ENCODE peak calls at places on chromosome 2, in five cellular contexts. One of them, this sample, is unnamed.

GRCh38 chr2:40028792-40029488 is 249.9 kb upstream of the THUMPD2 start:
- DNase-seq in lower leg skin: no peak
- DNase-seq in neural progenitor cell: no peak
- DNase-seq in vagina: no peak
- DNase-seq in WERI-Rb-1: no peak
- DNase-seq in this sample: no peak

GRCh38 chr2:10504370-10504993 is 56.4 kb upstream of the ODC1 start:
- DNase-seq in lower leg skin: peak
- DNase-seq in neural progenitor cell: no peak
- DNase-seq in vagina: peak
- DNase-seq in WERI-Rb-1: no peak
- DNase-seq in this sample: no peak

GRCh38 chr2:171308280-171309054 is 125.3 kb downstream of the METTL8 start:
- DNase-seq in lower leg skin: no peak
- DNase-seq in neural progenitor cell: no peak
- DNase-seq in vagina: no peak
- DNase-seq in WERI-Rb-1: no peak
- DNase-seq in this sample: no peak

GRCh38 chr2:136225950-136226835 is 108.2 kb upstream of the CXCR4 start:
- DNase-seq in lower leg skin: no peak
- DNase-seq in neural progenitor cell: no peak
- DNase-seq in vagina: no peak
- DNase-seq in WERI-Rb-1: no peak
- DNase-seq in this sample: peak

GRCh38 chr2:231926761-231927565 is 767 bp upstream of the NPPC start:
- DNase-seq in lower leg skin: peak
- DNase-seq in neural progenitor cell: peak
- DNase-seq in vagina: no peak
- DNase-seq in WERI-Rb-1: peak
- DNase-seq in this sample: no peak

GRCh38 chr2:20365249-20365817 is 14.7 kb upstream of the PUM2 start:
- DNase-seq in lower leg skin: no peak
- DNase-seq in neural progenitor cell: no peak
- DNase-seq in vagina: no peak
- DNase-seq in WERI-Rb-1: no peak
- DNase-seq in this sample: no peak

GRCh38 chr2:30492185-30492584 is 45.1 kb downstream of the LCLAT1 start:
- DNase-seq in lower leg skin: no peak
- DNase-seq in neural progenitor cell: no peak
- DNase-seq in vagina: no peak
- DNase-seq in WERI-Rb-1: no peak
- DNase-seq in this sample: no peak

GRCh38 chr2:3692375-3692774 is 11.0 kb upstream of the DCDC2C start:
- DNase-seq in lower leg skin: no peak
- DNase-seq in neural progenitor cell: peak
- DNase-seq in vagina: no peak
- DNase-seq in WERI-Rb-1: peak
- DNase-seq in this sample: no peak

GRCh38 chr2:54158311-54158710 is 42.9 kb downstream of the ACYP2 start:
- DNase-seq in lower leg skin: no peak
- DNase-seq in neural progenitor cell: no peak
- DNase-seq in vagina: no peak
- DNase-seq in WERI-Rb-1: no peak
- DNase-seq in this sample: no peak

GRCh38 chr2:134127496-134127895 is 126.4 kb upstream of the MGAT5 start:
- DNase-seq in lower leg skin: no peak
- DNase-seq in neural progenitor cell: no peak
- DNase-seq in vagina: no peak
- DNase-seq in WERI-Rb-1: no peak
- DNase-seq in this sample: no peak

GRCh38 chr2:233593201-233593600 is 24.2 kb upstream of the UGT1A8 start:
- DNase-seq in lower leg skin: no peak
- DNase-seq in neural progenitor cell: no peak
- DNase-seq in vagina: no peak
- DNase-seq in WERI-Rb-1: no peak
- DNase-seq in this sample: no peak

GRCh38 chr2:21317131-21317530 is 193.4 kb downstream of the TDRD15 start:
- DNase-seq in lower leg skin: no peak
- DNase-seq in neural progenitor cell: peak
- DNase-seq in vagina: no peak
- DNase-seq in WERI-Rb-1: peak
- DNase-seq in this sample: no peak

GRCh38 chr2:37020887-37021796 is 54.8 kb upstream of the STRN start:
- DNase-seq in lower leg skin: no peak
- DNase-seq in neural progenitor cell: no peak
- DNase-seq in vagina: no peak
- DNase-seq in WERI-Rb-1: no peak
- DNase-seq in this sample: no peak

GRCh38 chr2:20371656-20372055 is 21.0 kb upstream of the PUM2 start:
- DNase-seq in lower leg skin: peak
- DNase-seq in neural progenitor cell: no peak
- DNase-seq in vagina: no peak
- DNase-seq in WERI-Rb-1: no peak
- DNase-seq in this sample: no peak

GRCh38 chr2:101190753-101191516 is 39.8 kb upstream of the TBC1D8 start:
- DNase-seq in lower leg skin: no peak
- DNase-seq in neural progenitor cell: no peak
- DNase-seq in vagina: no peak
- DNase-seq in WERI-Rb-1: no peak
- DNase-seq in this sample: no peak

GRCh38 chr2:196504788-196505187 is 134.7 kb upstream of the CCDC150 start:
- DNase-seq in lower leg skin: no peak
- DNase-seq in neural progenitor cell: no peak
- DNase-seq in vagina: no peak
- DNase-seq in WERI-Rb-1: no peak
- DNase-seq in this sample: no peak

GRCh38 chr2:217186565-217187218 is 326.8 kb upstream of the TNP1 start:
- DNase-seq in lower leg skin: no peak
- DNase-seq in neural progenitor cell: no peak
- DNase-seq in vagina: no peak
- DNase-seq in WERI-Rb-1: no peak
- DNase-seq in this sample: no peak

DNA sequence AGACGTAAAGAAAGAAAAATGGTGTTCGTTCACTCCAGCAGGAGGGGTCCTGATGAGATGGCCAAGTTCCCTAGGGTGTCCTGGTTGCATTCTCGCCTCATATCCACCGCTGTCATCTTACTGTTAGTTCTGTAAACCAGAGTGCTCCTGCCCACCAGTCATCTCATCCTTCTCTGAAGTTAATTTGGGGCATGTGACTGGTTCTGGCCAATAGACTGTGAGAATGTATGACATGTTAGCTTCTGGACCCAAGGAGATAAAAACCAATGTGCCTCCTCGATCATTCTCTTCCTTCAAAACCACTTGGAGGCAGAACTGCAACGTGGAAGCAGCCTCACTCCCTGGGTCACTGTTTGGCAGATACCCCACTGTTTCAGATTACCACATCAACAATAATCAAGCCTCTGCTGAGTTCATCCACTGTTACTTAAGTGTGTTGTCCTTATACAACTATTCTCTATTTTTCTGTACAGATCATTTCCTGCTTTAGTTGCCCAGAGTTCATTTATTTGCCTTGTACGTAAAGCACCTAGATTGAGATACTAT is 759.1 kb downstream of the TSN start:
- DNase-seq in lower leg skin: no peak
- DNase-seq in neural progenitor cell: no peak
- DNase-seq in vagina: no peak
- DNase-seq in WERI-Rb-1: no peak
- DNase-seq in this sample: no peak
- TF ChIP-seq CTCF in lower leg skin: no peak
- TF ChIP-seq CTCF in neural progenitor cell: no peak
- TF ChIP-seq CTCF in vagina: no peak
- TF ChIP-seq CTCF in WERI-Rb-1: no peak
- TF ChIP-seq CTCF in this sample: no peak

DNA sequence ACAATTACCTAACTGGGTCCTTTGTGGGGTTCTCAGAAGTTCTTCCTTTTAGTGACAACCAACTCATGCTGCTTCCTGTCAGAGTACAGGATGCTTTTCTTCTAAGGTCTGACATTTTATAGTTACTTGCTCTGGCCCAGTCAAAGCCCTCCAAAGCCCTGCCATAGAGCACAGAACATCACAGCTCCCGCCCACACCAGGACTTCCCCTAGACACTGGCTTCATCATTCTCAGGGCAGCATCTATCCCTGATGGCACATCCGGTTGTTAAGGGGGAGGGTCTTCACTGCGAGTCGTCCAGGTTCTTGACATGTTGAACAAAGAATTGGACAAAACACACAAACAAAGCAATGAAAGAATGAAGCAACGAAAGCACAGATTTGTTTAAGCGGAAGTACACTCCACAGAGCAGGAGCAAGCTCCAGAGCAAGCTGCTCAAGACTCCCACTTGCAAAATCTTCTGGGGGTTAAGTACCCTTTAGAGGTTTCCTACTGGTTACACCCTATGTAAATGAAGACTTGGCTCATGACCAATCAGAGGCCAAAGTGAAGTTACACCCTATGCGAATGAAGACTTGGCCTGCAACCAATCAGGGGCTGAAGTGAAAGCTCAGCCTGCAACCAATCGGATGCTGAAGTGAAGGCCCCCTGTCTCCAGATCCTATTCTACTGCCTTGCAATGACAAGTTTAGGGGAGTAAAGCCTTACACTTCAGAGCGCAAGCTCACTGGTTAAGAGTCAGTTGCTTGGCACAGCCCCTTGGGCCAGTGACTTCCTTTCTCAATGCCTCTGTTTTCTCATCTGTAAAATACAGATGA is 79.0 kb downstream of the HDAC4 start:
- DNase-seq in lower leg skin: peak
- DNase-seq in neural progenitor cell: no peak
- DNase-seq in vagina: no peak
- DNase-seq in WERI-Rb-1: no peak
- DNase-seq in this sample: no peak
- TF ChIP-seq CTCF in lower leg skin: no peak
- TF ChIP-seq CTCF in neural progenitor cell: no peak
- TF ChIP-seq CTCF in vagina: no peak
- TF ChIP-seq CTCF in WERI-Rb-1: no peak
- TF ChIP-seq CTCF in this sample: no peak

DNA sequence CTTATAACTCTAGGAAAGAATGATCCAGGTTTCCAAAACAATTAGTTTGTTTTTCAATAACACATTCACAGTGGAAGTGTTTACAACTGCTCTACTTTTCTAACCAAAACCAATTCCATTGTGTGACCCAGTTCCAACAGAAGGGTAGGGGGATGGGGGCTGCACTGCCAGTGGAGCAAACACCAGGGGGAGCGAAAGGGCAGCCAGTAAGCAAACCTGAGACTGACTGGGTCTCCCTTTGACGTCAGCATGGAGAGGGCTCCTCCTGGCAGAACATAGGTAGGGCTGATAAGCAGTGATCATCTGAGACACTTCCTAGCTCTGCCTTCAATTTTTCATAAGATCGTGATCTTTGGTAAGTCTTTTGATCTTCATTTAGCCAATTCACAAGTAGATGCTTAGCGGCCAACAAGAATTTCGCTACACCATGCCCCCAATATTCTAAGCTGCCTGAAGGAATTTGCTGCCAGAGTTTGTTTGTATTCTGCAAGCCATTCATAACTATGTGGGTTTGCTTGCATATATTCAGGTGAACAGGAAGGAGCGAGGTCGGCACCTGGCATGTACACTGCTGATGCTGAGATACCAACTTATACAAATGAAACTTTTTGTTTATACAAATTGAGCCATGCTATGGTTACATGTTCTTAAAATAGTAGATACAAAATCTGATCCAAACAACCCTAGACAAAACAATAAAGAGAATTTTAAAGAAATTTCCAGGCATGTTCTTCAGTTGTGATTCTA is 45.9 kb downstream of the ST6GAL2 start:
- DNase-seq in lower leg skin: peak
- DNase-seq in neural progenitor cell: peak
- DNase-seq in vagina: no peak
- DNase-seq in WERI-Rb-1: peak
- DNase-seq in this sample: no peak
- TF ChIP-seq CTCF in lower leg skin: no peak
- TF ChIP-seq CTCF in neural progenitor cell: peak
- TF ChIP-seq CTCF in vagina: no peak
- TF ChIP-seq CTCF in WERI-Rb-1: peak
- TF ChIP-seq CTCF in this sample: no peak

DNA sequence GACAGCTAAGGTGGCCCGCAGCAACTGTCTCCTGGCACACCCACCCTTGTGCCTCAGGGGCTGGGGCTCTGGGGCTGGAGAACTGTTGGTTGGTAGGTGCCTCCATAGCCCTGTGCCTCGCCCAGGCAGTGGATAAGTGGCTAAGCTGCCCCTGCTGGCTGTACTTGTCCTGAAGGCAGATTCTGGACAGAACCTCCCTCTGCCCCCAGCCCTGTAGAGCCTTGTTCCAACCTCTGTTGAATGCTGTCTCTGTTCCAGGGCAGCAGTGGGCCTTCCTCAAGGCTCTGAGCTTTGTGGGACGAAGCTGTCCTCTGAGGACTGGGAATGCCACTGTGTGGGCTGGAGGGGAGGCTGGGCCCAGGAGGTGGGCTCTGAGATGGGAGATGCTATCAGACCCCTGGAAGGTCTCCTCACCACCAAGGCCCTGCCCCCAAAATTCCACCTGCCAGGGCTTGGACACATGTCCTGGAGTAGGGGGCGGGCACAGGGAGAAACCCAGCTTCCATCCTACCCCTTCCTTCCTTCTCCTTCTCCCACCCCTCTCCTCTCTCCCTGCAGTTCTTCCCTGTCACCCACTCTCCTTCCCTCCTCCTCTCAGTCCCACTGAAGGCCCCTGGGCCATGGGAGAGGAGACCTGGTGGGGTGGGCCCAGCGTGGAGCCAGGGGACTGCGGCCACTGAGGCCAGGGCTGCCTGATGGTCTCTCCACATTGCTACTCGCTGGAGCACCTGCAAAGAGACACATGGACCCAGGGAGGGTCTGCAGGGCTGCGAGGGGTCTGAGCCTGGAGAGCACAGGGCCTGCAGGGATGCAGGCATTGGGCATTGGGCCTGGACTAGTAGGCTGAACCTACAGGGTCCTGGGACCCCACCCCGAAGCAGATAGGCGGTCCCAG is 1.7 kb upstream of the PDCD1 start:
- DNase-seq in lower leg skin: no peak
- DNase-seq in neural progenitor cell: no peak
- DNase-seq in vagina: no peak
- DNase-seq in WERI-Rb-1: peak
- DNase-seq in this sample: peak
- TF ChIP-seq CTCF in lower leg skin: no peak
- TF ChIP-seq CTCF in neural progenitor cell: no peak
- TF ChIP-seq CTCF in vagina: no peak
- TF ChIP-seq CTCF in WERI-Rb-1: peak
- TF ChIP-seq CTCF in this sample: no peak